ENCODE peak calls at places on chromosome 19, in seven cellular contexts. G is mucosa of descending colon, X is thoracic aorta, O is lung, F is K562, A is hepatocyte, C is colonic mucosa. E is an unnamed sample. For H3K4me1, the result is how much of the 10 kb centered on the place peaks cover.

GRCh38 chr19:52391135-52391534 is 6.5 kb upstream of the ZNF528 start:
- DNase-seq in G (no peak), X (no peak), O (no peak), F (no peak), A (no peak), C (no peak), E (peak)

GRCh38 chr19:3358392-3358918 is 7.9 kb upstream of the NFIC start:
- DNase-seq in G (no peak), X (no peak), O (no peak), F (peak), A (no peak), C (no peak), E (no peak)

GRCh38 chr19:18058208-18059009 is 28.3 kb downstream of the IL12RB1 start:
- DNase-seq in G (peak), X (peak), O (peak), F (peak), A (peak), C (peak), E (peak)

GRCh38 chr19:5880604-5881078 is 10.3 kb upstream of the FUT5 start:
- DNase-seq in G (peak), X (no peak), O (no peak), F (no peak), A (peak), C (peak), E (peak)

GRCh38 chr19:56132316-56132822 is 8.7 kb upstream of the ZNF444 start:
- DNase-seq in G (no peak), X (no peak), O (peak), F (no peak), A (peak), C (no peak), E (no peak)

GRCh38 chr19:2282062-2282861 is at the start of gene PEAK3:
- DNase-seq in G (peak), X (no peak), O (peak), F (peak), A (no peak), C (peak), E (peak)

GRCh38 chr19:44641866-44642265 is 1.8 kb upstream of the PVR start:
- DNase-seq in G (no peak), X (no peak), O (no peak), F (no peak), A (no peak), C (no peak), E (no peak)

GRCh38 chr19:42469311-42470239 is 26.8 kb upstream of the CXCL17 start:
- DNase-seq in G (no peak), X (no peak), O (no peak), F (no peak), A (no peak), C (no peak), E (no peak)

GRCh38 chr19:50414850-50415660 is 3.7 kb upstream of the SPIB start:
- DNase-seq in G (peak), X (no peak), O (peak), F (peak), A (peak), C (peak), E (peak)

GRCh38 chr19:3335431-3336350 is 30.7 kb upstream of the NFIC start:
- DNase-seq in G (peak), X (peak), O (no peak), F (no peak), A (peak), C (peak), E (no peak)

GRCh38 chr19:47511681-47512080 is 3.2 kb downstream of the NAPA start:
- DNase-seq in G (no peak), X (no peak), O (no peak), F (no peak), A (no peak), C (no peak), E (no peak)

GRCh38 chr19:58468216-58468839 is 1.4 kb downstream of the ZNF324 start:
- DNase-seq in G (no peak), X (no peak), O (no peak), F (no peak), A (no peak), C (no peak), E (no peak)

GRCh38 chr19:20472854-20473253 is 92.7 kb downstream of the ZNF737 start:
- DNase-seq in G (no peak), X (no peak), O (no peak), F (no peak), A (no peak), C (no peak), E (peak)

GRCh38 chr19:2391118-2391725 is 31.2 kb downstream of the TMPRSS9 start:
- DNase-seq in G (peak), X (no peak), O (no peak), F (peak), A (peak), C (peak), E (peak)

GRCh38 chr19:6588508-6589345 is 2.2 kb downstream of the CD70 start:
- DNase-seq in G (no peak), X (no peak), O (no peak), F (peak), A (no peak), C (no peak), E (peak)

GRCh38 chr19:55082023-55082851 is 6.6 kb downstream of the EPS8L1 start:
- DNase-seq in G (peak), X (no peak), O (no peak), F (peak), A (peak), C (no peak), E (peak)

GRCh38 chr19:47778089-47778953 is at the start of gene SELENOW:
- DNase-seq in G (peak), X (no peak), O (peak), F (peak), A (peak), C (peak), E (peak)

GRCh38 chr19:6911523-6911922 is 24.1 kb downstream of the ADGRE1 start:
- DNase-seq in G (no peak), X (no peak), O (no peak), F (no peak), A (no peak), C (no peak), E (no peak)

GRCh38 chr19:15300533-15301194 is 31.7 kb downstream of the BRD4 start:
- DNase-seq in G (no peak), X (no peak), O (no peak), F (no peak), A (no peak), C (no peak), E (no peak)
- H3K4me1 ChIP-seq in G (half or more), X (half or more), O (under half), F (under half), A (half or more), C (under half), E (under half)

GRCh38 chr19:373391-374182 is 29.0 kb upstream of the MIER2 start:
- DNase-seq in G (no peak), X (no peak), O (no peak), F (peak), A (no peak), C (no peak), E (no peak)
- H3K4me3 ChIP-seq in G (no peak), X (no peak), O (no peak), F (no peak), A (no peak), C (no peak), E (no peak)

GRCh38 chr19:39400997-39401548 is 5.6 kb upstream of the ZFP36 start:
- DNase-seq in G (no peak), X (no peak), O (no peak), F (no peak), A (peak), C (no peak), E (no peak)

GRCh38 chr19:39397360-39398296 is 6.5 kb downstream of the MED29 start:
- DNase-seq in G (peak), X (no peak), O (peak), F (peak), A (peak), C (peak), E (peak)

GRCh38 chr19:39398297-39398864 is 7.2 kb downstream of the MED29 start:
- DNase-seq in G (peak), X (no peak), O (peak), F (no peak), A (peak), C (peak), E (no peak)

GRCh38 chr19:39401549-39402416 is 4.9 kb upstream of the ZFP36 start:
- DNase-seq in G (peak), X (no peak), O (peak), F (no peak), A (peak), C (peak), E (no peak)

DNA sequence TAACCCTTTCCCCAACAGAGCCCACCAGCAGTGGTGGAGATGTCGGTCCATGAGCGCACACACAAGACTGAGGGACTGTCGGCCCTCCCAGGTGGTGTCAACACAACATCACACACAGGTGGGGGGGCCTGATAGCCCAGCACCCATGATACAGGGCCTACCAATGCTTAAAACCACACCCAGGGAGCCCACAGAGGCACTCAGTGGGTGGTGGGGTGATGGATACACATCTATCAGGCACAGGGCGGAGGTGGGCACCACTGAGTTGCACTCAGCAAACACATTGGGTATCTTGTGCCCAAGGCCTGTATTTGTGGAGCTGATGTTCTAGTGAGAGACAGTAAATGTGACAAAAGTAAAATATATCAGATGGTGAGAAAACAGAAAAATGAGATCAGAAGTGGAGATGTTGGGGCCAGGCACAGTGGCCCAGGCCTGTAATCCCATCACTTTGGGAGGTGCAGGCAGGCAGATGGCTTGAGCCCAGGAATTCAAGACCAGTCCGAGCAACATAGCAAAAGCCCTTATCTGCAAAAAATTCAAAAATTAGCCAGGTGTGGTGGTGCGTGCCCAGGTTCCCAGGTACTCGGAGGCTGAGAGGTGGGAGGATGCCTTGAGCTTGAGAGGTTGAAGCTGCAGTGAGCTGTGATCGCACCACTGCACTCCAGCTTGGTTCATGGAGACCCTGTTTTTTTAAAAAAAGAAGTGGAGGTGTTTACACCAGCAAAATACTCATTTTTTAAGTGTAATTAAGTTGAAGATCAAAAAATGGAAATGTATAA is 6.8 kb upstream of the ZFP36 start:
- DNase-seq in G (no peak), X (no peak), O (no peak), F (no peak), A (no peak), C (no peak), E (no peak)
- H3K4me1 ChIP-seq in G (half or more), X (under half), O (under half), F (half or more), A (under half), C (under half), E (under half)

GRCh38 chr19:17025361-17025760 is 1.2 kb downstream of the CPAMD8 start:
- DNase-seq in G (no peak), X (no peak), O (peak), F (no peak), A (no peak), C (no peak), E (no peak)

GRCh38 chr19:17026041-17026658 is 460 bp downstream of the CPAMD8 start:
- DNase-seq in G (peak), X (no peak), O (peak), F (no peak), A (peak), C (no peak), E (peak)

GRCh38 chr19:17027428-17027816 is 812 bp upstream of the CPAMD8 start:
- DNase-seq in G (no peak), X (no peak), O (no peak), F (no peak), A (no peak), C (no peak), E (peak)

GRCh38 chr19:17023805-17024204 is 2.8 kb downstream of the CPAMD8 start:
- DNase-seq in G (no peak), X (no peak), O (no peak), F (no peak), A (no peak), C (no peak), E (no peak)

GRCh38 chr19:17026706-17027427 is at the start of gene CPAMD8:
- DNase-seq in G (no peak), X (no peak), O (no peak), F (no peak), A (peak), C (no peak), E (peak)
- H3K4me3 ChIP-seq in G (no peak), X (peak), O (peak), F (no peak), A (peak), C (peak), E (peak)

GRCh38 chr19:11447347-11448262 is 12.2 kb downstream of the PRKCSH start:
- DNase-seq in G (no peak), X (no peak), O (no peak), F (no peak), A (no peak), C (no peak), E (no peak)
- H3K4me1 ChIP-seq in G (under half), X (under half), O (under half), F (under half), A (under half), C (under half), E (under half)

GRCh38 chr19:36006955-36007354 is 1.7 kb downstream of the SYNE4 start:
- DNase-seq in G (no peak), X (no peak), O (no peak), F (no peak), A (no peak), C (no peak), E (no peak)

GRCh38 chr19:36008336-36008978 is at the start of gene SYNE4:
- DNase-seq in G (peak), X (no peak), O (peak), F (no peak), A (peak), C (peak), E (peak)

GRCh38 chr19:36009220-36009619 is 607 bp upstream of the SYNE4 start:
- DNase-seq in G (peak), X (no peak), O (peak), F (no peak), A (peak), C (peak), E (peak)

GRCh38 chr19:36010402-36010801 is 1.8 kb upstream of the SYNE4 start:
- DNase-seq in G (no peak), X (no peak), O (no peak), F (no peak), A (no peak), C (no peak), E (no peak)

GRCh38 chr19:36009633-36010379 is 1.2 kb upstream of the SYNE4 start:
- DNase-seq in G (no peak), X (no peak), O (no peak), F (no peak), A (no peak), C (no peak), E (no peak)
- H3K4me3 ChIP-seq in G (no peak), X (peak), O (no peak), F (no peak), A (peak), C (peak), E (peak)

E was measured in GM23338.